ENCODE peak calls at places on chromosomes 1 and 21, in seven cellular contexts. K, S, T, I, B, H and P are unnamed samples.

GRCh38 chr1:46285730-46286477 is 17.5 kb downstream of the LRRC41 start:
- DNase-seq in I (peak), H (no peak), B (no peak), K (no peak), S (no peak), T (peak), P (peak)

GRCh38 chr1:186798960-186799688 is 29.6 kb upstream of the PLA2G4A start:
- DNase-seq in K (no peak), T (no peak), I (no peak), H (no peak), B (no peak), S (no peak), P (no peak)

GRCh38 chr1:32886012-32886827 is at the start of gene HPCA:
- DNase-seq in S (peak), K (peak), H (peak), T (no peak), I (peak), B (peak), P (peak)

GRCh38 chr1:23546897-23547596 is 12.3 kb downstream of the ID3 start:
- DNase-seq in H (no peak), B (peak), S (no peak), I (no peak), T (no peak), K (no peak), P (no peak)

GRCh38 chr1:11929849-11930248 is 3.6 kb upstream of the KIAA2013 start:
- DNase-seq in T (no peak), I (no peak), K (peak), B (peak), S (no peak), H (peak), P (no peak)

GRCh38 chr1:18557621-18558465 is 72.8 kb upstream of the PAX7 start:
- DNase-seq in H (peak), K (no peak), B (no peak), T (peak), I (peak), S (peak), P (peak)

GRCh38 chr1:10399487-10399917 is 638 bp downstream of the PGD start:
- DNase-seq in B (peak), H (no peak), I (no peak), S (no peak), T (no peak), K (peak), P (no peak)

GRCh38 chr1:17764578-17764977 is 9.4 kb downstream of the ACTL8 start:
- DNase-seq in K (no peak), I (no peak), B (no peak), S (no peak), T (no peak), H (no peak), P (no peak)

GRCh38 chr21:17554619-17555472 is 42.0 kb downstream of the CXADR start:
- DNase-seq in K (peak), S (peak), T (no peak), H (peak), I (no peak), B (no peak), P (peak)

GRCh38 chr1:219798283-219799030 is 129.9 kb downstream of the SLC30A10 start:
- DNase-seq in I (no peak), H (peak), K (peak), S (no peak), B (peak), T (no peak), P (no peak)

GRCh38 chr1:20616468-20617156 is 16.6 kb upstream of the PINK1 start:
- DNase-seq in S (no peak), I (no peak), T (no peak), B (peak), H (peak), K (peak), P (no peak)

GRCh38 chr1:214500349-214501055 is 50.9 kb downstream of the PTPN14 start:
- DNase-seq in T (no peak), B (no peak), S (no peak), I (no peak), H (peak), K (peak), P (peak)

GRCh38 chr1:29240400-29240837 is 4.1 kb downstream of the PTPRU start:
- DNase-seq in S (no peak), K (no peak), T (peak), I (peak), B (peak), H (no peak), P (peak)

GRCh38 chr1:235009074-235009473 is 119.6 kb downstream of the TOMM20 start:
- DNase-seq in I (no peak), K (no peak), B (no peak), S (no peak), T (no peak), H (no peak), P (no peak)
- H2BK5ac ChIP-seq in I (no peak), K (no peak), B (no peak), S (no peak), T (no peak), H (no peak), P (no peak)

DNA sequence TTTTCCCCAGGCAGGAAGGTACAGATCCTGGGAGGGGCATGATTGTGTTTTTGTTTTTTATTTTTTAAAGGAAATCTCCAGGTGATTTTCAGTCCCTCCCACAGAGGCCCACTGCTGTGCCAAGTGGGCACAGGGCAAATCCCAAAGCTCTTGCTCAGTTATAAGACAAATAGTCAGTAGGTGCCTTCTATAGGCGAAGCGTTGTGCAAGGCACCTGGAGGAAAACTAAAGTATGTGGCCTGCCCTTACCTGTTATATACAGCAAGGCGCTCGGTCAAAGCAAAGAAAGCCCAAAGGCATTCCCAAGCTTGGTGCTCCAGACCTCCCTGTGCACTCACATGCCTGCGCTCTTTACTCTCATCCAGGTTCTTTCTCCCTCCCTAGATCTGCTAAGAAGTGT is 81.0 kb downstream of the KCNJ15 start:
- DNase-seq in K (no peak), B (no peak), T (no peak), I (no peak), H (peak), S (no peak), P (no peak)
- H2BK5ac ChIP-seq in K (no peak), B (no peak), T (no peak), I (no peak), H (no peak), S (no peak), P (no peak)

GRCh38 chr1:171352554-171352953 is 38.6 kb downstream of the FMO4 start:
- DNase-seq in S (no peak), I (no peak), T (no peak), B (no peak), K (no peak), H (peak), P (no peak)
- H2BK5ac ChIP-seq in S (no peak), I (no peak), T (no peak), B (no peak), K (no peak), H (no peak), P (no peak)

GRCh38 chr1:224526771-224527170 is 89.3 kb upstream of the CNIH3 start:
- DNase-seq in K (no peak), T (no peak), I (no peak), B (no peak), S (no peak), H (no peak), P (no peak)
- H2BK5ac ChIP-seq in K (no peak), T (no peak), I (no peak), B (no peak), S (no peak), H (no peak), P (no peak)

DNA sequence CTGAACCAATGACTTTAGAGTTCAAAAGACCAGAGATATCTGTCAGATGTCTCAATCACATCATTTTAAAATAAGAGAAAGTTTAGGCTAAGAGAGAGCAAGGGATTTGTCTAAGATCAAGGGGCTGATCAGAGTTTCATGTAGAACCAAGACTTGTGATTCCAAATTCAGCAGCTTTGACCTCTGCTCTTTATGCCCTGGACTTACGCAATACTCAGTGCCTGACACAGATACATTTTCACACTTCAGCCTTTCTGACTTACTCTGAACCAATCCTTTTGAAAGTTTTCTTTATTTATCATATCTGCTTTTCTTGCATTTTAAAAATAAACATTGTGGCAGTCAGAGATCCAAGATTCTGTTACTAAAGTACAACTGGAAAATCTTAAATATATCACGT is 428.0 kb downstream of the PLPP3 start:
- DNase-seq in B (no peak), K (no peak), T (no peak), S (no peak), I (no peak), H (no peak), P (no peak)
- H2BK5ac ChIP-seq in B (no peak), K (no peak), T (no peak), S (no peak), I (no peak), H (no peak), P (no peak)

GRCh38 chr1:231220801-231221200 is 20.2 kb upstream of the GNPAT start:
- DNase-seq in I (no peak), B (no peak), T (no peak), S (no peak), H (no peak), K (no peak), P (no peak)
- H2BK5ac ChIP-seq in I (no peak), B (no peak), T (no peak), S (no peak), H (no peak), K (no peak), P (no peak)

DNA sequence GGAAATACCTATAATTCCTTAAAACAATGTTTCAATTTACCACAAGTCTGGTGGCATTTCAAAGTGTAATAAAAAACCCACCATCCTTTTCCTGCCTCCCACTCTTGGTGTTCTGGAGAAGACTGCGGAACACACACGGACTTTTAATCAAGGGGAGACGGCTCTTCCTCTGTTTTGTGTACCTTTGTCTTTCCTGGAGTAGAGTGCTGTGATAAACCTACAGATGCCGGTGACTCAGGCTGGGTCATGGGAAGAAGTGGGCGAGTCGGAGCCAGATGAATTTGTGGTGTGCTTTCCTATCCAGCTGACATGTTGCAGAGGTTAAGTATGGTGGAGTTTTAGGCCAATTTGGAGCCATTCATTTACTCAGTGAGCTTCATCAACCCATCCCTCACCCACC is 35.9 kb upstream of the MRPS6 start:
- DNase-seq in H (no peak), K (peak), I (no peak), T (no peak), S (no peak), B (peak), P (no peak)
- H2BK5ac ChIP-seq in H (no peak), K (no peak), I (no peak), T (no peak), S (no peak), B (no peak), P (no peak)

GRCh38 chr1:116537898-116538297 is 32.9 kb downstream of the CD58 start:
- DNase-seq in H (no peak), T (no peak), I (no peak), K (no peak), S (no peak), B (no peak), P (no peak)

GRCh38 chr1:116540088-116540487 is 30.7 kb downstream of the CD58 start:
- DNase-seq in B (no peak), T (no peak), K (no peak), S (no peak), I (no peak), H (no peak), P (no peak)

GRCh38 chr1:116534014-116534739 is 36.6 kb downstream of the CD58 start:
- DNase-seq in S (no peak), T (no peak), K (no peak), I (no peak), H (no peak), B (no peak), P (no peak)

GRCh38 chr1:116538527-116538926 is 32.3 kb downstream of the CD58 start:
- DNase-seq in H (peak), S (no peak), B (peak), I (no peak), T (no peak), K (peak), P (no peak)

DNA sequence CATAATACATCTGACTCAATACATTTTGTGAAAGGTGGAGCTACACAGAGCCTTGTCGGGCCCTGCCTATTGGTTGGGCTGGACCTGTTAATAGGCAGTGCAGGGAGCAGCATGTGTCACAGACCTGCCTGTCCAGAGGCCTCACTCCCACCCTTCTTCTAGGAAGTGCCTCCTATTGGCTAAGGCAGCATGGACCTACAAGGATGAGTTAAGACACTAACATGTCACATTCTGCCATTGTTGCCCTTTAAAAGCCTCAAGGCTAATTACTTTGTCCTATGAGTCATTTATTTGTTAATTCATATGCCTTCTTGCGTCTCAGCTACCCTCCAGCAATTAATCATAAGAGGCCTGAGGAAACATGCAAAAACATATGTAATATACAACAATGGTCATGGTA is 33.4 kb downstream of the CD58 start:
- DNase-seq in T (no peak), I (no peak), S (no peak), K (peak), B (peak), H (peak), P (peak)
- H2BK5ac ChIP-seq in T (no peak), I (no peak), S (no peak), K (no peak), B (no peak), H (no peak), P (no peak)

GRCh38 chr1:42943166-42943565 is 15.5 kb downstream of the SLC2A1 start:
- DNase-seq in S (no peak), K (no peak), B (no peak), H (no peak), T (no peak), I (no peak), P (no peak)
- H2BK5ac ChIP-seq in S (no peak), K (peak), B (no peak), H (no peak), T (no peak), I (no peak), P (no peak)